ENCODE peak calls at places on chromosomes 5 and 9, in nine cellular contexts. T is kidney epithelial cell, X is foreskin fibroblast, J is IMR-90, A is heart right ventricle, F is right atrium auricular region, D is fibroblast of the aortic adventitia, H is left ventricle myocardium inferior, C is choroid plexus epithelial cell. O is an unnamed sample.

GRCh38 chr9:18149457-18150011 is 324.4 kb upstream of the ADAMTSL1 start:
- DNase-seq in T (no peak), X (peak; percentile 29), J (peak; percentile 8), A (no peak), F (no peak), D (peak; percentile 7), H (no peak), C (peak; percentile 33), O (peak; percentile 3)

GRCh38 chr9:105299190-105299854 is 54.9 kb downstream of the SLC44A1 start:
- DNase-seq in T (peak; percentile 94), X (peak; percentile 95), J (peak; percentile 98), A (no peak), F (peak; percentile 60), D (peak; percentile 91), H (no peak), C (peak; percentile 95), O (peak; percentile 83)

GRCh38 chr5:136135536-136135935 is 2.9 kb downstream of the SMAD5 start:
- DNase-seq in T (no peak), X (peak; percentile 75), J (peak; percentile 39), A (no peak), F (no peak), D (peak; percentile 22), H (no peak), C (peak; percentile 17), O (peak; percentile 17)

GRCh38 chr9:33041459-33042188 is 16.6 kb downstream of the DNAJA1 start:
- DNase-seq in T (no peak), X (peak; percentile 65), J (no peak), A (no peak), F (no peak), D (peak; percentile 42), H (no peak), C (no peak), O (peak; percentile 53)

GRCh38 chr5:1737790-1738405 is 61.7 kb downstream of the MRPL36 start:
- DNase-seq in T (no peak), X (peak; percentile 43), J (peak; percentile 13), A (no peak), F (peak; percentile 11), D (peak; percentile 24), H (no peak), C (peak; percentile 45), O (peak; percentile 8)

GRCh38 chr9:130183133-130183762 is 11.0 kb downstream of the NCS1 start:
- DNase-seq in T (peak; percentile 52), X (peak; percentile 89), J (peak; percentile 71), A (no peak), F (no peak), D (peak; percentile 72), H (no peak), C (peak; percentile 71), O (peak; percentile 84)

GRCh38 chr5:93607367-93608258 is 24.6 kb downstream of the NR2F1 start:
- DNase-seq in T (no peak), X (peak; percentile 86), J (peak; percentile 89), A (peak; percentile 45), F (no peak), D (peak; percentile 69), H (no peak), C (peak; percentile 91), O (peak; percentile 59)

GRCh38 chr5:100575815-100576214 is 40.6 kb downstream of the FAM174A start:
- DNase-seq in T (no peak), X (no peak), J (no peak), A (no peak), F (no peak), D (no peak), H (no peak), C (no peak), O (no peak)

GRCh38 chr9:12774861-12775367 is at the start of gene LURAP1L:
- DNase-seq in T (no peak), X (peak; percentile 90), J (peak; percentile 83), A (peak; percentile 48), F (peak; percentile 67), D (peak; percentile 94), H (peak; percentile 20), C (peak; percentile 86), O (peak; percentile 80)

GRCh38 chr5:10310073-10310779 is 2.5 kb upstream of the CMBL start:
- DNase-seq in T (no peak), X (peak; percentile 70), J (peak; percentile 59), A (no peak), F (no peak), D (no peak), H (no peak), C (peak; percentile 66), O (no peak)

GRCh38 chr9:134618823-134619454 is 22.7 kb upstream of the COL5A1 start:
- DNase-seq in T (no peak), X (no peak), J (no peak), A (no peak), F (peak; percentile 36), D (no peak), H (no peak), C (no peak), O (no peak)

GRCh38 chr5:140821375-140822280 is at the start of gene PCDHA5:
- DNase-seq in T (no peak), X (peak; percentile 25), J (no peak), A (no peak), F (no peak), D (no peak), H (no peak), C (peak; percentile 7), O (peak; percentile 4)

GRCh38 chr9:95627802-95628201 is 111.0 kb upstream of the PTCH1 start:
- DNase-seq in T (no peak), X (no peak), J (no peak), A (no peak), F (no peak), D (no peak), H (no peak), C (peak; percentile 5), O (no peak)

GRCh38 chr9:108860764-108861163 is 1.3 kb upstream of the ACTL7A start:
- DNase-seq in T (no peak), X (no peak), J (no peak), A (no peak), F (no peak), D (no peak), H (no peak), C (no peak), O (no peak)

GRCh38 chr9:93645149-93645889 is 68.9 kb downstream of the PHF2 start:
- DNase-seq in T (no peak), X (no peak), J (no peak), A (no peak), F (no peak), D (no peak), H (no peak), C (no peak), O (no peak)

GRCh38 chr9:110969971-110970381 is 68.3 kb downstream of the LPAR1 start:
- DNase-seq in T (no peak), X (peak; percentile 63), J (peak; percentile 85), A (no peak), F (no peak), D (peak; percentile 76), H (no peak), C (peak; percentile 84), O (peak; percentile 80)

GRCh38 chr5:165161204-165161603 is 1655.8 kb downstream of the MAT2B start:
- DNase-seq in T (no peak), X (no peak), J (no peak), A (no peak), F (no peak), D (no peak), H (no peak), C (no peak), O (no peak)

DNA sequence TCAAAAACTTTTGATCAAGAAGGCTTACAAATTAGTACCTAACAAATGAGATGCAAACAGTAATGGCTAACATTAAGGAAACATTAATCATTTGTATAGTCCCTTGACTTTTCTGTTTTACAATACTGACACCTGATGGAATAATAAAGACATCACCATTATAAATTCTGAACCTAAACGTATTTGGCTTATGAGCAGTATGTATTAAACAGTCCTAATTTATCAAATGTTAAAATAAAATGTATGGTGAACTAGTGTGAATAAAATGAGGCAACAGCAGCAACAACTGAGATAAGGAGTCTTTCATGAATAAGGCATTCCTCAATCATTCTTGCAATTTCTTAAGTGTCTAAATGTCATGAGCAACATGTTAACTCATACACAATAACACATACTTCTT is 6.0 kb downstream of the PUM3 start:
- DNase-seq in T (no peak), X (no peak), J (peak; percentile 35), A (no peak), F (no peak), D (peak; percentile 74), H (no peak), C (peak; percentile 54), O (peak; percentile 24)
- H3K4me3 ChIP-seq in T (no peak overlapping the region), X (peak overlapping the region; percentile 16), J (peak overlapping the region; percentile 32), A (no peak overlapping the region), F (peak overlapping the region; percentile 22), D (peak overlapping the region; percentile 57), H (peak overlapping the region; percentile 46), C (peak overlapping the region; percentile 32), O (peak overlapping the region; percentile 45)

GRCh38 chr5:73215891-73216610 is 43.1 kb downstream of the TMEM174 start:
- DNase-seq in T (no peak), X (peak; percentile 93), J (peak; percentile 73), A (peak; percentile 58), F (peak; percentile 64), D (peak; percentile 73), H (peak; percentile 66), C (peak; percentile 77), O (peak; percentile 75)
- TF ChIP-seq CTCF in T (peak; percentile 43), X (peak; percentile 71), J (peak; percentile 80), A (peak; percentile 85), F (peak; percentile 62), D (peak; percentile 79), H (peak; percentile 88), C (peak; percentile 68), O (peak; percentile 59)

DNA sequence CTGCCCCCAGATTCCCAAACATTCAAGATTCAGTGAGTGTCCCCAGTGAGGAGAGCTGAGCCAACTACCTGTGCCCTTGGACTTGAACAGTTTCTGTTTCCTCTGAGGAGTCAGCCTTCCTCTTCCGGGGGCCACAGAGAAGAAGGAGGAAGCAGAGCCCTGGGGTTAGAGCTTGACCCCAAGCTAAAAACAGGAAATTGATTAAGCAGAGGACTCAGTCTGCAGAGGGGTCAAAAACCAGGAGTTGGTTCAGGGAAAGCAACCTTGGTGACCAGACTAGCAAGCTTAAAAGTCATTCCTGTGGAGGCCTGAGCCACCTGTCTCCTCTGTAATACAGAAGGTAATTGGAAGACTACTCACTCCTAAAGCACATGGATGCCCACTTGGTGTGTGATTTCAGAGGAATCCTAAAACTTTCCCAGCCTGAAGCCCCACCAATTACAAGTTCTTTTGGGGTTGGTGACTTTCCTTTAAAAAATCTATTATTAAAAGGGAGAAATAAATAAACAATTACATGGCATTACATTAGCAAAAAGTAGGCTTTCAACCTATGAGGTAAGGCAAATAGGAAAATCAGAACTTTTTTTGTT is 64.2 kb upstream of the SELENOP start:
- DNase-seq in T (no peak), X (no peak), J (no peak), A (no peak), F (no peak), D (no peak), H (no peak), C (no peak), O (no peak)
- H3K4me3 ChIP-seq in T (no peak overlapping the region), X (no peak overlapping the region), J (no peak overlapping the region), A (no peak overlapping the region), F (no peak overlapping the region), D (no peak overlapping the region), H (peak overlapping the region; percentile 34), C (no peak overlapping the region), O (no peak overlapping the region)

DNA sequence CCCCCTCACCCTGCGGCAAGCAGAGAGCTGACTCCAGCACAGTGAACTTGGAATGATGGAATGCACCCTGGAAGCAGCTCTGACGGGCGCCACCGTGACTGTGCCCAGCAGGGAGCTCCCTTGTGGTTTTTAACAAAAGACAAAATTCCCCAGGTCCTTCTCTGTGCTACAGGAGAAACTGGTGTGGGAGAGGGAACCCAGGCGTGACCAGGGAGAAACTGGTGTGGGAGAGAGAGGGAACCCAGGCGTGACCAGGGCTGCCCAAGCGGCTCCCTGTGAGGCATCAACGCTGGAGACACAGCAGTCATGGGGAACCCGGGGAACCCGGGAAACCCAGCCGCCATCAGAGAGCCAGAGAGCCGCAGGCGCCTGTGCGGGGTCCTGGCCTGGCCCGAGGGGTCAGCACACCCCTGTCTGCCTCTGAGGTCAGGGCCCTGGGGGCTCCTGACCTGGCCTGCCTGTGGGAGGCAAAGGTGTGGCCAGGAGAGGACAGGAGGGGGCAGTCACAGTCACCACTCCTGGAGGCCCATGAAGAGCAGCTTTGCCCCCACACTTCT is 3.1 kb upstream of the AHRR start:
- DNase-seq in T (peak; percentile 63), X (peak; percentile 66), J (peak; percentile 46), A (no peak), F (no peak), D (peak; percentile 35), H (no peak), C (peak; percentile 70), O (peak; percentile 71)
- TF ChIP-seq CTCF in T (no peak), X (no peak), J (no peak), A (no peak), F (no peak), D (no peak), H (no peak), C (peak; percentile 15), O (peak; percentile 14)